ENCODE peak calls at places on chromosomes 5 and 9, in nine cellular contexts. One of them, this sample, is unnamed.

GRCh38 chr9:74696520-74696919 is 191.2 kb downstream of the TRPM6 start:
- DNase-seq in fibroblast of the aortic adventitia: no peak
- DNase-seq in heart right ventricle: no peak
- DNase-seq in hepatocyte: no peak
- DNase-seq in BJ: no peak
- DNase-seq in GM06990: no peak
- DNase-seq in esophagus squamous epithelium: no peak
- DNase-seq in CD8-positive, alpha-beta T cell: no peak
- DNase-seq in fibroblast of lung: no peak
- DNase-seq in this sample: no peak

GRCh38 chr5:10982616-10983015 is 221.6 kb upstream of the DAP start:
- DNase-seq in fibroblast of the aortic adventitia: no peak
- DNase-seq in heart right ventricle: no peak
- DNase-seq in hepatocyte: no peak
- DNase-seq in BJ: no peak
- DNase-seq in GM06990: no peak
- DNase-seq in esophagus squamous epithelium: no peak
- DNase-seq in CD8-positive, alpha-beta T cell: no peak
- DNase-seq in fibroblast of lung: no peak
- DNase-seq in this sample: no peak

GRCh38 chr5:1521054-1521453 is 2.7 kb downstream of the LPCAT1 start:
- DNase-seq in fibroblast of the aortic adventitia: no peak
- DNase-seq in heart right ventricle: no peak
- DNase-seq in hepatocyte: no peak
- DNase-seq in BJ: no peak
- DNase-seq in GM06990: no peak
- DNase-seq in esophagus squamous epithelium: no peak
- DNase-seq in CD8-positive, alpha-beta T cell: peak; percentile 4
- DNase-seq in fibroblast of lung: no peak
- DNase-seq in this sample: no peak

GRCh38 chr9:93192721-93193372 is 8.9 kb downstream of the WNK2 start:
- DNase-seq in fibroblast of the aortic adventitia: no peak
- DNase-seq in heart right ventricle: no peak
- DNase-seq in hepatocyte: no peak
- DNase-seq in BJ: no peak
- DNase-seq in GM06990: no peak
- DNase-seq in esophagus squamous epithelium: no peak
- DNase-seq in CD8-positive, alpha-beta T cell: no peak
- DNase-seq in fibroblast of lung: no peak
- DNase-seq in this sample: no peak

GRCh38 chr9:89661956-89662717 is 57.3 kb downstream of the GADD45G start:
- DNase-seq in fibroblast of the aortic adventitia: peak; percentile 75
- DNase-seq in heart right ventricle: peak; percentile 99
- DNase-seq in hepatocyte: peak; percentile 96
- DNase-seq in BJ: peak; percentile 76
- DNase-seq in GM06990: no peak
- DNase-seq in esophagus squamous epithelium: no peak
- DNase-seq in CD8-positive, alpha-beta T cell: no peak
- DNase-seq in fibroblast of lung: peak; percentile 94
- DNase-seq in this sample: peak; percentile 95

GRCh38 chr5:51902512-51902911 is 519.3 kb downstream of the ISL1 start:
- DNase-seq in fibroblast of the aortic adventitia: no peak
- DNase-seq in heart right ventricle: no peak
- DNase-seq in hepatocyte: no peak
- DNase-seq in BJ: no peak
- DNase-seq in GM06990: no peak
- DNase-seq in esophagus squamous epithelium: no peak
- DNase-seq in CD8-positive, alpha-beta T cell: no peak
- DNase-seq in fibroblast of lung: no peak
- DNase-seq in this sample: no peak

GRCh38 chr9:21030389-21031035 is 928 bp downstream of the HACD4 start:
- DNase-seq in fibroblast of the aortic adventitia: peak; percentile 12
- DNase-seq in heart right ventricle: no peak
- DNase-seq in hepatocyte: peak; percentile 10
- DNase-seq in BJ: peak; percentile 33
- DNase-seq in GM06990: peak; percentile 26
- DNase-seq in esophagus squamous epithelium: no peak
- DNase-seq in CD8-positive, alpha-beta T cell: no peak
- DNase-seq in fibroblast of lung: peak; percentile 24
- DNase-seq in this sample: peak; percentile 42

GRCh38 chr9:21828853-21829405 is 26.5 kb downstream of the MTAP start:
- DNase-seq in fibroblast of the aortic adventitia: no peak
- DNase-seq in heart right ventricle: no peak
- DNase-seq in hepatocyte: no peak
- DNase-seq in BJ: no peak
- DNase-seq in GM06990: no peak
- DNase-seq in esophagus squamous epithelium: no peak
- DNase-seq in CD8-positive, alpha-beta T cell: no peak
- DNase-seq in fibroblast of lung: no peak
- DNase-seq in this sample: no peak

GRCh38 chr9:3758816-3759576 is 233.2 kb upstream of the RFX3 start:
- DNase-seq in fibroblast of the aortic adventitia: no peak
- DNase-seq in heart right ventricle: no peak
- DNase-seq in hepatocyte: no peak
- DNase-seq in BJ: no peak
- DNase-seq in GM06990: no peak
- DNase-seq in esophagus squamous epithelium: no peak
- DNase-seq in CD8-positive, alpha-beta T cell: no peak
- DNase-seq in fibroblast of lung: peak; percentile 28
- DNase-seq in this sample: peak; percentile 13

GRCh38 chr5:160285311-160285710 is 27.1 kb downstream of the CCNJL start:
- DNase-seq in fibroblast of the aortic adventitia: no peak
- DNase-seq in heart right ventricle: no peak
- DNase-seq in hepatocyte: no peak
- DNase-seq in BJ: no peak
- DNase-seq in GM06990: no peak
- DNase-seq in esophagus squamous epithelium: no peak
- DNase-seq in CD8-positive, alpha-beta T cell: no peak
- DNase-seq in fibroblast of lung: no peak
- DNase-seq in this sample: no peak

GRCh38 chr9:1267581-1267980 is 217.4 kb downstream of the DMRT2 start:
- DNase-seq in fibroblast of the aortic adventitia: no peak
- DNase-seq in heart right ventricle: no peak
- DNase-seq in hepatocyte: no peak
- DNase-seq in BJ: no peak
- DNase-seq in GM06990: no peak
- DNase-seq in esophagus squamous epithelium: no peak
- DNase-seq in CD8-positive, alpha-beta T cell: no peak
- DNase-seq in fibroblast of lung: no peak
- DNase-seq in this sample: no peak

GRCh38 chr5:67358186-67358585 is 161.6 kb upstream of the CD180 start:
- DNase-seq in fibroblast of the aortic adventitia: no peak
- DNase-seq in heart right ventricle: no peak
- DNase-seq in hepatocyte: no peak
- DNase-seq in BJ: no peak
- DNase-seq in GM06990: no peak
- DNase-seq in esophagus squamous epithelium: no peak
- DNase-seq in CD8-positive, alpha-beta T cell: no peak
- DNase-seq in fibroblast of lung: no peak
- DNase-seq in this sample: no peak

GRCh38 chr5:67350600-67351315 is 154.2 kb upstream of the CD180 start:
- DNase-seq in fibroblast of the aortic adventitia: no peak
- DNase-seq in heart right ventricle: no peak
- DNase-seq in hepatocyte: no peak
- DNase-seq in BJ: no peak
- DNase-seq in GM06990: peak; percentile 11
- DNase-seq in esophagus squamous epithelium: no peak
- DNase-seq in CD8-positive, alpha-beta T cell: no peak
- DNase-seq in fibroblast of lung: peak; percentile 53
- DNase-seq in this sample: no peak

GRCh38 chr5:67354051-67354450 is 157.5 kb upstream of the CD180 start:
- DNase-seq in fibroblast of the aortic adventitia: no peak
- DNase-seq in heart right ventricle: no peak
- DNase-seq in hepatocyte: no peak
- DNase-seq in BJ: no peak
- DNase-seq in GM06990: no peak
- DNase-seq in esophagus squamous epithelium: no peak
- DNase-seq in CD8-positive, alpha-beta T cell: no peak
- DNase-seq in fibroblast of lung: no peak
- DNase-seq in this sample: no peak

GRCh38 chr5:67353500-67353931 is 156.9 kb upstream of the CD180 start:
- DNase-seq in fibroblast of the aortic adventitia: no peak
- DNase-seq in heart right ventricle: no peak
- DNase-seq in hepatocyte: no peak
- DNase-seq in BJ: no peak
- DNase-seq in GM06990: no peak
- DNase-seq in esophagus squamous epithelium: no peak
- DNase-seq in CD8-positive, alpha-beta T cell: no peak
- DNase-seq in fibroblast of lung: peak; percentile 57
- DNase-seq in this sample: peak; percentile 30

GRCh38 chr5:67355135-67355729 is 158.6 kb upstream of the CD180 start:
- DNase-seq in fibroblast of the aortic adventitia: no peak
- DNase-seq in heart right ventricle: no peak
- DNase-seq in hepatocyte: no peak
- DNase-seq in BJ: no peak
- DNase-seq in GM06990: no peak
- DNase-seq in esophagus squamous epithelium: no peak
- DNase-seq in CD8-positive, alpha-beta T cell: no peak
- DNase-seq in fibroblast of lung: no peak
- DNase-seq in this sample: no peak
- TF ChIP-seq CTCF in fibroblast of the aortic adventitia: no peak
- TF ChIP-seq CTCF in heart right ventricle: no peak
- TF ChIP-seq CTCF in hepatocyte: no peak
- TF ChIP-seq CTCF in BJ: no peak
- TF ChIP-seq CTCF in GM06990: no peak
- TF ChIP-seq CTCF in esophagus squamous epithelium: no peak
- TF ChIP-seq CTCF in CD8-positive, alpha-beta T cell: no peak
- TF ChIP-seq CTCF in fibroblast of lung: no peak
- TF ChIP-seq CTCF in this sample: no peak

GRCh38 chr5:154529282-154529681 is 51.3 kb upstream of the HAND1 start:
- DNase-seq in fibroblast of the aortic adventitia: no peak
- DNase-seq in heart right ventricle: no peak
- DNase-seq in hepatocyte: no peak
- DNase-seq in BJ: no peak
- DNase-seq in GM06990: no peak
- DNase-seq in esophagus squamous epithelium: no peak
- DNase-seq in CD8-positive, alpha-beta T cell: no peak
- DNase-seq in fibroblast of lung: no peak
- DNase-seq in this sample: no peak
- TF ChIP-seq CTCF in fibroblast of the aortic adventitia: no peak
- TF ChIP-seq CTCF in heart right ventricle: no peak
- TF ChIP-seq CTCF in hepatocyte: no peak
- TF ChIP-seq CTCF in BJ: no peak
- TF ChIP-seq CTCF in GM06990: no peak
- TF ChIP-seq CTCF in esophagus squamous epithelium: no peak
- TF ChIP-seq CTCF in CD8-positive, alpha-beta T cell: no peak
- TF ChIP-seq CTCF in fibroblast of lung: no peak
- TF ChIP-seq CTCF in this sample: no peak

GRCh38 chr5:145701404-145701803 is 133.7 kb downstream of the PRELID2 start:
- DNase-seq in fibroblast of the aortic adventitia: no peak
- DNase-seq in heart right ventricle: no peak
- DNase-seq in hepatocyte: no peak
- DNase-seq in BJ: no peak
- DNase-seq in GM06990: no peak
- DNase-seq in esophagus squamous epithelium: no peak
- DNase-seq in CD8-positive, alpha-beta T cell: no peak
- DNase-seq in fibroblast of lung: no peak
- DNase-seq in this sample: no peak

GRCh38 chr5:145699846-145700245 is 135.3 kb downstream of the PRELID2 start:
- DNase-seq in fibroblast of the aortic adventitia: no peak
- DNase-seq in heart right ventricle: no peak
- DNase-seq in hepatocyte: no peak
- DNase-seq in BJ: no peak
- DNase-seq in GM06990: no peak
- DNase-seq in esophagus squamous epithelium: no peak
- DNase-seq in CD8-positive, alpha-beta T cell: no peak
- DNase-seq in fibroblast of lung: no peak
- DNase-seq in this sample: no peak

GRCh38 chr5:145697251-145698016 is 137.7 kb downstream of the PRELID2 start:
- DNase-seq in fibroblast of the aortic adventitia: peak; percentile 61
- DNase-seq in heart right ventricle: no peak
- DNase-seq in hepatocyte: peak; percentile 19
- DNase-seq in BJ: no peak
- DNase-seq in GM06990: peak; percentile 3
- DNase-seq in esophagus squamous epithelium: no peak
- DNase-seq in CD8-positive, alpha-beta T cell: no peak
- DNase-seq in fibroblast of lung: peak; percentile 70
- DNase-seq in this sample: peak; percentile 80
- TF ChIP-seq CTCF in fibroblast of the aortic adventitia: peak; percentile 63
- TF ChIP-seq CTCF in heart right ventricle: no peak
- TF ChIP-seq CTCF in hepatocyte: peak; percentile 29
- TF ChIP-seq CTCF in BJ: peak; percentile 47
- TF ChIP-seq CTCF in GM06990: peak; percentile 64
- TF ChIP-seq CTCF in esophagus squamous epithelium: peak; percentile 34
- TF ChIP-seq CTCF in CD8-positive, alpha-beta T cell: no peak
- TF ChIP-seq CTCF in fibroblast of lung: peak; percentile 67
- TF ChIP-seq CTCF in this sample: peak; percentile 81

GRCh38 chr9:15422355-15423327 is at the start of gene SNAPC3:
- DNase-seq in fibroblast of the aortic adventitia: peak; percentile 91
- DNase-seq in heart right ventricle: peak; percentile 93
- DNase-seq in hepatocyte: peak; percentile 96
- DNase-seq in BJ: peak; percentile 76
- DNase-seq in GM06990: peak; percentile 99
- DNase-seq in esophagus squamous epithelium: peak; percentile 76
- DNase-seq in CD8-positive, alpha-beta T cell: peak; percentile 91
- DNase-seq in fibroblast of lung: peak; percentile 95
- DNase-seq in this sample: peak; percentile 95

GRCh38 chr9:15421532-15421931 is 1.1 kb upstream of the SNAPC3 start:
- DNase-seq in fibroblast of the aortic adventitia: no peak
- DNase-seq in heart right ventricle: no peak
- DNase-seq in hepatocyte: no peak
- DNase-seq in BJ: no peak
- DNase-seq in GM06990: no peak
- DNase-seq in esophagus squamous epithelium: no peak
- DNase-seq in CD8-positive, alpha-beta T cell: no peak
- DNase-seq in fibroblast of lung: no peak
- DNase-seq in this sample: no peak

GRCh38 chr9:15420796-15421195 is 1.9 kb upstream of the SNAPC3 start:
- DNase-seq in fibroblast of the aortic adventitia: peak; percentile 43
- DNase-seq in heart right ventricle: no peak
- DNase-seq in hepatocyte: no peak
- DNase-seq in BJ: no peak
- DNase-seq in GM06990: no peak
- DNase-seq in esophagus squamous epithelium: no peak
- DNase-seq in CD8-positive, alpha-beta T cell: no peak
- DNase-seq in fibroblast of lung: peak; percentile 17
- DNase-seq in this sample: peak; percentile 43

GRCh38 chr9:15426019-15426418 is 3.3 kb downstream of the SNAPC3 start:
- DNase-seq in fibroblast of the aortic adventitia: no peak
- DNase-seq in heart right ventricle: no peak
- DNase-seq in hepatocyte: no peak
- DNase-seq in BJ: no peak
- DNase-seq in GM06990: peak; percentile 29
- DNase-seq in esophagus squamous epithelium: no peak
- DNase-seq in CD8-positive, alpha-beta T cell: no peak
- DNase-seq in fibroblast of lung: no peak
- DNase-seq in this sample: no peak

DNA sequence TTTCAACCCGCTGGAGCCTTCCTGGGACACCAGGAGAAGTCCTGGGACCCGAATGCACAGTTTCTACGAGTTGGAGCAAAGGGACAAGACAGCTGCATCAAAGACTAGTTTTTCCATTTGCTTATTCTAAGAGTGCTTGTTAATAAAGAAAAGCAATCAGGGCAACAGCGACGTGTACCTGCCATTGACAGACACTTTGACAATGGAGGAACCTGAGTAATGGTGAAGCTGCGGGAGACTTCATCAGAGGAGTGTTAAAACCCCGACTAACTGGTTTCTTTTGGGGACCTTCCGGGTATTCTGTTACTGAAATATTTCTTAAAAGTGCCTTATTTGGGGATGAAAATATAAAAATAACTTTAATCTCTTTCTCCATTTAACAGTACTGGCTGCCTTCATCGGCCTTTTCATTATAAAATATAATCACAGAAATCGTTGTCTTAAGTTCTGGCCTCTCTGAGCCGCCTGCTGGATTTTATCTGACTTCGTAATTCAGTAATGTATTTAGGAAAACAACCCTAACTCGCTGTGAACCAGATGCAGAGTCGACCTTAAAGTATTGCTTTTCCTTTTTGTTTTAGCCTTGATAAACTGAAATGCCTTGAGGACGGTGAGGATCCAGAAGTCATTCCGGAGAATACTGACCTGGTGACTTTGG is 781 bp downstream of the SNAPC3 start:
- DNase-seq in fibroblast of the aortic adventitia: peak; percentile 61
- DNase-seq in heart right ventricle: no peak
- DNase-seq in hepatocyte: peak; percentile 32
- DNase-seq in BJ: no peak
- DNase-seq in GM06990: no peak
- DNase-seq in esophagus squamous epithelium: no peak
- DNase-seq in CD8-positive, alpha-beta T cell: no peak
- DNase-seq in fibroblast of lung: peak; percentile 58
- DNase-seq in this sample: peak; percentile 49
- TF ChIP-seq CTCF in fibroblast of the aortic adventitia: peak; percentile 47
- TF ChIP-seq CTCF in heart right ventricle: no peak
- TF ChIP-seq CTCF in hepatocyte: peak; percentile 37
- TF ChIP-seq CTCF in BJ: peak; percentile 37
- TF ChIP-seq CTCF in GM06990: peak; percentile 10
- TF ChIP-seq CTCF in esophagus squamous epithelium: no peak
- TF ChIP-seq CTCF in CD8-positive, alpha-beta T cell: peak; percentile 21
- TF ChIP-seq CTCF in fibroblast of lung: peak; percentile 44
- TF ChIP-seq CTCF in this sample: peak; percentile 29